ENCODE peak calls at places on chromosomes 3 and 15, in nine cellular contexts. I, H, U, K, F, O, P, Z and S are unnamed samples.
A peak's percentile ranks its signal among the peaks of the same experiment; 100 is the strongest.

GRCh38 chr3:53680026-53680425 is 166.2 kb downstream of the CHDH start:
- DNase-seq in I (no peak), H (no peak), U (no peak), K (no peak), F (no peak), O (peak; percentile 29), P (no peak), Z (no peak), S (no peak)

GRCh38 chr3:55090310-55090709 is 162.5 kb upstream of the LRTM1 start:
- DNase-seq in I (no peak), H (no peak), U (no peak), K (no peak), F (no peak), O (no peak), P (no peak), Z (no peak), S (no peak)

GRCh38 chr3:133531981-133532380 is 41.5 kb upstream of the CDV3 start:
- DNase-seq in I (peak; percentile 72), H (no peak), U (no peak), K (no peak), F (peak; percentile 66), O (no peak), P (peak; percentile 87), Z (no peak), S (no peak)

GRCh38 chr3:30511524-30512278 is 94.7 kb upstream of the TGFBR2 start:
- DNase-seq in I (peak; percentile 83), H (no peak), U (peak; percentile 77), K (no peak), F (peak; percentile 97), O (no peak), P (peak; percentile 97), Z (peak; percentile 4), S (no peak)

GRCh38 chr3:14273886-14274517 is 95.4 kb downstream of the LSM3 start:
- DNase-seq in I (peak; percentile 47), H (peak; percentile 63), U (no peak), K (no peak), F (no peak), O (no peak), P (no peak), Z (no peak), S (no peak)

GRCh38 chr15:89136818-89137772 is 48.8 kb downstream of the ABHD2 start:
- DNase-seq in I (no peak), H (no peak), U (no peak), K (no peak), F (no peak), O (no peak), P (peak; percentile 78), Z (peak; percentile 6), S (peak; percentile 22)

GRCh38 chr3:56799251-56799882 is 2.4 kb downstream of the ARHGEF3 start:
- DNase-seq in I (peak; percentile 53), H (no peak), U (no peak), K (no peak), F (no peak), O (peak; percentile 35), P (no peak), Z (peak; percentile 80), S (no peak)

GRCh38 chr3:194265505-194265892 is 85.6 kb downstream of the CPN2 start:
- DNase-seq in I (peak; percentile 84), H (peak; percentile 93), U (peak; percentile 97), K (no peak), F (no peak), O (peak; percentile 64), P (peak; percentile 60), Z (no peak), S (peak; percentile 60)

GRCh38 chr3:122258757-122259371 is 66.2 kb upstream of the CSTA start:
- DNase-seq in I (peak; percentile 67), H (peak; percentile 83), U (peak; percentile 83), K (no peak), F (peak; percentile 31), O (peak; percentile 33), P (peak; percentile 26), Z (no peak), S (peak; percentile 71)

GRCh38 chr15:69758810-69759410 is 306.3 kb downstream of the RPLP1 start:
- DNase-seq in I (peak; percentile 59), H (peak; percentile 93), U (no peak), K (peak; percentile 89), F (no peak), O (no peak), P (no peak), Z (peak; percentile 94), S (peak; percentile 71)

GRCh38 chr3:43512749-43513404 is 108.9 kb downstream of the ANO10 start:
- DNase-seq in I (peak; percentile 17), H (no peak), U (no peak), K (no peak), F (no peak), O (no peak), P (peak; percentile 42), Z (no peak), S (no peak)

GRCh38 chr15:74320358-74321247 is 46.8 kb downstream of the CYP11A1 start:
- DNase-seq in I (no peak), H (no peak), U (no peak), K (no peak), F (no peak), O (peak; percentile 56), P (no peak), Z (peak; percentile 7), S (peak; percentile 37)

GRCh38 chr3:176734146-176734545 is 463.1 kb downstream of the TBL1XR1 start:
- DNase-seq in I (no peak), H (no peak), U (no peak), K (no peak), F (no peak), O (no peak), P (no peak), Z (no peak), S (no peak)

GRCh38 chr15:59278120-59278519 is 71.5 kb downstream of the LDHAL6B start:
- DNase-seq in I (no peak), H (no peak), U (no peak), K (no peak), F (no peak), O (no peak), P (no peak), Z (no peak), S (no peak)

GRCh38 chr15:82543155-82543554 is 2.9 kb upstream of the RPS17 start:
- DNase-seq in I (no peak), H (no peak), U (no peak), K (no peak), F (no peak), O (no peak), P (peak; percentile 52), Z (peak; percentile 35), S (no peak)

GRCh38 chr15:98420837-98421236 is 227.5 kb upstream of the IGF1R start:
- DNase-seq in I (no peak), H (no peak), U (no peak), K (no peak), F (no peak), O (no peak), P (no peak), Z (no peak), S (no peak)

GRCh38 chr3:173396191-173397041 is 1.1 kb upstream of the NLGN1 start:
- DNase-seq in I (peak; percentile 6), H (no peak), U (no peak), K (no peak), F (no peak), O (peak; percentile 10), P (peak; percentile 9), Z (no peak), S (no peak)

GRCh38 chr3:151067158-151067557 is 18.3 kb upstream of the MED12L start:
- DNase-seq in I (no peak), H (no peak), U (no peak), K (no peak), F (no peak), O (no peak), P (no peak), Z (no peak), S (no peak)

GRCh38 chr3:188946837-188947236 is 224.9 kb upstream of the TPRG1 start:
- DNase-seq in I (no peak), H (no peak), U (no peak), K (no peak), F (no peak), O (no peak), P (no peak), Z (no peak), S (no peak)

GRCh38 chr15:31437686-31438085 is 111.1 kb downstream of the KLF13 start:
- DNase-seq in I (no peak), H (no peak), U (no peak), K (peak; percentile 59), F (no peak), O (no peak), P (no peak), Z (no peak), S (no peak)

GRCh38 chr15:75230524-75231371 is 27.4 kb upstream of the GOLGA6C start:
- DNase-seq in I (no peak), H (peak; percentile 55), U (peak; percentile 67), K (no peak), F (no peak), O (no peak), P (no peak), Z (no peak), S (peak; percentile 5)

GRCh38 chr3:89845053-89845452 is 737.6 kb downstream of the EPHA3 start:
- DNase-seq in I (no peak), H (no peak), U (no peak), K (no peak), F (no peak), O (no peak), P (no peak), Z (no peak), S (no peak)

GRCh38 chr15:64703632-64703959 is 71.8 kb downstream of the RBPMS2 start:
- DNase-seq in I (no peak), H (no peak), U (no peak), K (no peak), F (no peak), O (no peak), P (no peak), Z (no peak), S (no peak)

GRCh38 chr3:179088306-179088705 is 16.7 kb upstream of the ZMAT3 start:
- DNase-seq in I (peak; percentile 36), H (no peak), U (no peak), K (no peak), F (no peak), O (no peak), P (no peak), Z (no peak), S (no peak)

GRCh38 chr3:16828815-16829214 is 55.9 kb upstream of the PLCL2 start:
- DNase-seq in I (peak; percentile 70), H (no peak), U (no peak), K (no peak), F (peak; percentile 15), O (no peak), P (peak; percentile 17), Z (peak; percentile 42), S (peak; percentile 65)

GRCh38 chr3:129556890-129557736 is 14.1 kb downstream of the H1-8 start:
- DNase-seq in I (no peak), H (no peak), U (peak; percentile 89), K (no peak), F (no peak), O (no peak), P (peak; percentile 67), Z (no peak), S (no peak)

GRCh38 chr3:81782585-81782984 is 21.1 kb upstream of the GBE1 start:
- DNase-seq in I (no peak), H (no peak), U (no peak), K (no peak), F (no peak), O (no peak), P (no peak), Z (no peak), S (no peak)

GRCh38 chr3:58668247-58668646 is 1.7 kb upstream of the FAM3D start:
- DNase-seq in I (no peak), H (peak; percentile 36), U (no peak), K (peak; percentile 2), F (no peak), O (no peak), P (no peak), Z (no peak), S (peak; percentile 78)

GRCh38 chr15:67968564-67969440 is 85.3 kb upstream of the PIAS1 start:
- DNase-seq in I (no peak), H (no peak), U (no peak), K (no peak), F (no peak), O (no peak), P (no peak), Z (no peak), S (no peak)

GRCh38 chr3:150722267-150722666 is 18.5 kb upstream of the ERICH6 start:
- DNase-seq in I (no peak), H (no peak), U (no peak), K (no peak), F (no peak), O (no peak), P (no peak), Z (no peak), S (no peak)

GRCh38 chr3:159149633-159150032 is 347.8 kb downstream of the MFSD1 start:
- DNase-seq in I (no peak), H (no peak), U (no peak), K (no peak), F (no peak), O (no peak), P (no peak), Z (no peak), S (no peak)